ENCODE peak calls at places on chromosomes 5 and 9, in five cellular contexts. B is H1, N is GM12878, M is K562, P is HepG2. H is an unnamed sample.

GRCh38 chr9:118577121-118577520 is 792.1 kb downstream of the BRINP1 start:
- DNase-seq in B (no peak), N (no peak), M (no peak), P (no peak), H (no peak)

GRCh38 chr5:168165221-168165965 is 126.1 kb upstream of the WWC1 start:
- DNase-seq in B (peak), N (no peak), M (no peak), P (no peak), H (no peak)

GRCh38 chr9:34612788-34613390 is 992 bp upstream of the RPP25L start:
- DNase-seq in B (peak), N (no peak), M (peak), P (peak), H (peak)

GRCh38 chr5:40436535-40437237 is 243.0 kb upstream of the PTGER4 start:
- DNase-seq in B (no peak), N (no peak), M (no peak), P (no peak), H (no peak)

GRCh38 chr5:157778121-157778805 is 34.8 kb downstream of the LSM11 start:
- DNase-seq in B (no peak), N (no peak), M (no peak), P (peak), H (peak)

GRCh38 chr9:37705787-37706186 is 47.8 kb upstream of the TRMT10B start:
- DNase-seq in B (no peak), N (no peak), M (no peak), P (no peak), H (no peak)

GRCh38 chr5:100904259-100904822 is 1.3 kb upstream of the ST8SIA4 start:
- DNase-seq in B (no peak), N (no peak), M (no peak), P (no peak), H (no peak)

GRCh38 chr9:121350993-121351561 is 19.0 kb downstream of the STOM start:
- DNase-seq in B (no peak), N (no peak), M (no peak), P (no peak), H (peak)

GRCh38 chr5:66929995-66930394 is 266.6 kb downstream of the CD180 start:
- DNase-seq in B (no peak), N (no peak), M (no peak), P (no peak), H (no peak)

GRCh38 chr5:33843579-33843978 is 48.2 kb downstream of the ADAMTS12 start:
- DNase-seq in B (no peak), N (no peak), M (no peak), P (no peak), H (no peak)

GRCh38 chr5:173855162-173855994 is 32.8 kb upstream of the CPEB4 start:
- DNase-seq in B (no peak), N (no peak), M (peak), P (no peak), H (no peak)

GRCh38 chr9:87620727-87621322 is 105.1 kb upstream of the CTSL start:
- DNase-seq in B (no peak), N (no peak), M (no peak), P (no peak), H (no peak)

GRCh38 chr5:151880304-151880703 is 44.3 kb downstream of the GLRA1 start:
- DNase-seq in B (no peak), N (no peak), M (no peak), P (no peak), H (no peak)

GRCh38 chr5:155056644-155057269 is 43.2 kb downstream of the KIF4B start:
- DNase-seq in B (peak), N (no peak), M (no peak), P (no peak), H (no peak)

DNA sequence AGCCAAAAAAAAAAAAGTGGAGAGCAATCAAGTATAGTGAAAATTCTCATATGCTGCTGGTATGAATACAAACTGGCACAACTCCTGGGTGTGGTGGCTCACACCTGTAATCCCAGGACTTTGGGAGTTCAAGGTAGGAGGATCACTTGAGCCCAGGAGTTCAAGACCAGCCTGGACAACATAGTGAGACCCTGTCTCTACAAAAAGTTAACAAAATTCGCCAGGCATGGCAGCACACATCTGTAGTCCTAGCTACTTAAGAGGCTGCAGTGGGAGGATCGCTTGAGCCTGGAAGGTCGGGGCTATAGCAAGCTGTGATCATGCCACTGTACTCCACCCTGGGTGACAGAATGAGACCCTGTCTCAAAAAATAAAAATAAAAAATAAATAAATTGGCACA is 51.7 kb downstream of the FNIP1 start:
- DNase-seq in B (no peak), N (no peak), M (no peak), P (no peak), H (no peak)
- TF ChIP-seq SRF in B (no peak), N (no peak), M (no peak), P (no peak), H (no peak)

DNA sequence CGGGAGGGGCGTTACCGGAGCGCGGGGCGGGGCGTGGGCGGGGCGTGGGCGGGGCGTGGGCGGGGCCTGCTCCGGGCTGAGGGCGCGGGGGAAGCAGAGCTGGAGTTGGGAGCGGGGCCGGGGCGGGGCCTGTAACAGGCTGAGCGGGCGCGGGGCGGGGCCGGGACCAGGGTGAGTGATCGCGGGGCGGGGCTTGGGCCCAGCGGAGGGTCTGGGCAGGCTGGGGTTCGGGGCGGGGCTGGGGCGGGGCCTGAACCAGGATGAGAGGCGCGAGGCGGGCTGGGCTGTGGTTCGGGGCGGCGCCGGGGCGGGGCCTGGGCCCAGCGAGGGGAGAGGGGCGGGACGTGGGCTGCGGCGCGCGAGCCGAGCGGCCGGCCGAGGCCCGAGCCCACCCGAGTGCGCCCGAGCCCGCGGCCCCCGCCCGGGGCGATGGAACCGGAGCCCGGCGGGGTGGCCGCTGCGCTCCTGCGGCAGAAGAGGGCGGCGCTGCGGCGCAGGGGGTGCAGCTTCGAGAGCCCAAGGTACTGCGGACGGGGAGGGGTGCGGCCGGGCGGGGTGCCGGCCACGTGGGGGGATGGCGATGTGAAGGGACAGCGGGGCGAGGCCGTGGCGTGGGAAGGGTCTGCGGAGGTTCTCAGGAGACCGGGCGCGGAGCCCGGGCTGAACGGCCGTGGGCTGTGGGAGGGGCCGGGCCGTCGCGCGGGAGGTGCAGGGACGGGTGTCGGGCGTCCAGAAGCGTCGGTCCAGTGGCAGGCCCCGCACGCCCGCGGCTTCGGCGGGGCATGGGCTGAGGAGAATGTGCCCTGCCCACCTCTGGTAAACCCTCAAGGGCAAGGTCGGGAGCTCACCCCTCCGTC is 39.5 kb upstream of the GARNL3 start:
- DNase-seq in B (peak), N (no peak), M (peak), P (peak), H (peak)
- H3K4me2 ChIP-seq in B (peak), N (peak), M (peak), P (peak), H (peak)

GRCh38 chr5:176943816-176944215 is 44.7 kb upstream of the HK3 start:
- DNase-seq in B (no peak), N (no peak), M (no peak), P (no peak), H (no peak)

GRCh38 chr5:176935017-176935416 is 35.9 kb upstream of the HK3 start:
- DNase-seq in B (no peak), N (no peak), M (no peak), P (no peak), H (no peak)

GRCh38 chr5:176944276-176944675 is 45.1 kb upstream of the HK3 start:
- DNase-seq in B (no peak), N (no peak), M (no peak), P (no peak), H (no peak)

GRCh38 chr5:176934309-176934930 is 35.3 kb upstream of the HK3 start:
- DNase-seq in B (no peak), N (no peak), M (no peak), P (no peak), H (no peak)

DNA sequence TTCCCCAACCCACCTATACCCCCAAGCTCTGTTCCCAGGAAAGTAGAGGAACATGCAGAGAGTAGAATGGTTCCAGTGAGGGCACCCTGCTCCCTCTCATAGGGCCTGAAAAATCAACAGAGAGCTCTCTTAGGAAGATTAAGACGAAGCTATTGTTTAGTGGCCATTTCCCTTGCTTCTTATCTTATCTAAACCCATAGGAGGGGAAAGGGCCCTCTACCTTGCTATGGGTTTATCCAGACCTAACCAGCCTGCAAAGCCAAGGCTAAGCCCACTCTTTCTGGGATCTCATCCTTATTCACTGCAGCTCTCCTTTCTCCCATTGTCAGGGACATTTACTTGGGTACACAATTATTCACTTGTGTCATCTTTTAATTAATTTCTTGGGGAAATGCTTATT is 39.3 kb upstream of the HK3 start:
- DNase-seq in B (no peak), N (no peak), M (no peak), P (no peak), H (no peak)
- TF ChIP-seq ATF3 in B (no peak), N (no peak), M (no peak), P (no peak), H (no peak)

GRCh38 chr5:32151198-32151597 is 22.9 kb downstream of the GOLPH3 start:
- DNase-seq in B (no peak), N (no peak), M (no peak), P (no peak), H (no peak)

GRCh38 chr5:32157078-32157477 is 17.0 kb downstream of the GOLPH3 start:
- DNase-seq in B (no peak), N (no peak), M (no peak), P (no peak), H (no peak)

GRCh38 chr5:32155211-32155610 is 18.9 kb downstream of the GOLPH3 start:
- DNase-seq in B (no peak), N (no peak), M (no peak), P (no peak), H (no peak)

GRCh38 chr5:32156635-32157034 is 17.5 kb downstream of the GOLPH3 start:
- DNase-seq in B (peak), N (no peak), M (no peak), P (no peak), H (no peak)

DNA sequence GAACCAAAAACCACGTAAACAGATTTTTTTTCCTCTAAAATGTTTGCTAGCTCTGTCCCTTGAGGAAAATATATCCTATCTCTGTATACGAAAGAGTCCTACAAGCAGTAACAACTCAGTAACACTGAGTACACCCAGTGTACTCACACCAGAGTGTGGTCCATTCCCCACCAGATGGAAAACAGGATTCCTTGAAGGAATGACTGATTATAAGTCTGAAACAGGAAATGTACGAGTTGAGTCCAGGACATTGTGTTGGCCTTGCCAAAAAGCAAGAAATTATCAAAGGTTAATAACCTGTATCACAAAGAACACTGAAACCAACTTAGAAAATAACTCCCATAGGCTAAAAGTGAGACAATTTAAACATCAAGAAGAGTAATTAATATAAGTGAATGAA is 20.4 kb downstream of the GOLPH3 start:
- DNase-seq in B (no peak), N (no peak), M (no peak), P (no peak), H (no peak)
- TF ChIP-seq SRF in B (no peak), N (no peak), M (no peak), P (no peak), H (no peak)

H was measured in HCT116.